ENCODE peak calls at places on chromosomes 16 and 17, in eight cellular contexts. Z is HT1080; H is activated T-helper 1 cell treated with anti-CD3 and anti-CD28 coated beads, Interleukin-2, amount 50 U/mL, for 16 hours; Y is activated naive CD8-positive, alpha-beta T cell treated with anti-CD3 and anti-CD28 coated beads, Interleukin-2, amount 50 U/mL, for 24 hours; I is naive thymus-derived CD4-positive, alpha-beta T cell; B is AG20443; K is stimulated activated CD8-positive, alpha-beta memory T cell treated with anti-CD3 and anti-CD28 coated beads, Interleukin-7, amount 100 ng/mL, for 1 hour; N is NCI-H774. S is an unnamed sample.

GRCh38 chr17:42378597-42379594 is 9.3 kb downstream of the STAT3 start:
- DNase-seq in B (peak), I (no peak), N (peak), H (no peak), Y (no peak), Z (peak), K (no peak), S (peak)

GRCh38 chr17:69743091-69743490 is 328.6 kb downstream of the MAP2K6 start:
- DNase-seq in K (no peak), Z (peak), B (no peak), H (no peak), I (no peak), Y (no peak), N (no peak), S (peak)

GRCh38 chr17:1197781-1198490 is 18.2 kb upstream of the ABR start:
- DNase-seq in Y (peak), Z (no peak), K (peak), H (peak), B (no peak), I (no peak), N (no peak), S (peak)

GRCh38 chr17:34110315-34110714 is 144.8 kb upstream of the CCL2 start:
- DNase-seq in I (no peak), N (no peak), H (no peak), K (no peak), Z (no peak), B (no peak), Y (no peak), S (no peak)

GRCh38 chr16:4918790-4919210 is 18.1 kb downstream of the PPL start:
- DNase-seq in I (no peak), K (no peak), H (no peak), B (no peak), Z (no peak), N (no peak), Y (no peak), S (no peak)

GRCh38 chr16:54734156-54734555 is 196.5 kb upstream of the IRX5 start:
- DNase-seq in Z (no peak), K (no peak), I (no peak), N (no peak), H (no peak), Y (no peak), B (no peak), S (no peak)

GRCh38 chr16:23416816-23417215 is 36.2 kb downstream of the COG7 start:
- DNase-seq in Y (no peak), I (no peak), Z (no peak), N (no peak), H (no peak), B (no peak), K (no peak), S (no peak)

GRCh38 chr16:74031551-74031950 is 265.1 kb upstream of the PSMD7 start:
- DNase-seq in Z (no peak), B (no peak), Y (no peak), I (no peak), H (no peak), N (no peak), K (no peak), S (no peak)

GRCh38 chr17:66508896-66509843 is 206.8 kb downstream of the PRKCA start:
- DNase-seq in Z (peak), N (no peak), I (no peak), K (no peak), H (no peak), B (peak), Y (peak), S (peak)

GRCh38 chr17:14340968-14341412 is 40.1 kb downstream of the HS3ST3B1 start:
- DNase-seq in K (no peak), H (no peak), N (no peak), Y (no peak), I (no peak), Z (no peak), B (no peak), S (no peak)

S was measured in GM23248.